ENCODE peak calls at places on chromosomes 16 and 17, in eight cellular contexts. T is activated T-cell treated with anti-CD3 and anti-CD28 coated beads for 1 hour; F is erythroblast; C is HS-5; B is left ventricle myocardium inferior; S is mucosa of gallbladder; L is naive thymus-derived CD4-positive, alpha-beta T cell; P is effector memory CD8-positive, alpha-beta T cell. U is an unnamed sample.
A peak's percentile ranks its signal among the peaks of the same experiment; 100 is the strongest.

GRCh38 chr16:57251352-57251751 is 6.3 kb downstream of the ARL2BP start:
- DNase-seq in T (no peak), F (no peak), C (no peak), B (no peak), S (no peak), L (no peak), P (no peak), U (no peak)

GRCh38 chr17:33811006-33811760 is 443.9 kb upstream of the CCL2 start:
- DNase-seq in T (no peak), F (no peak), C (no peak), B (no peak), S (no peak), L (no peak), P (no peak), U (no peak)

GRCh38 chr17:42563543-42563942 is 1.6 kb downstream of the COASY start:
- DNase-seq in T (no peak), F (no peak), C (no peak), B (no peak), S (no peak), L (no peak), P (no peak), U (no peak)

GRCh38 chr16:85670840-85671239 is 17.9 kb downstream of the GINS2 start:
- DNase-seq in T (no peak), F (no peak), C (no peak), B (no peak), S (no peak), L (no peak), P (no peak), U (no peak)

GRCh38 chr17:28363776-28364650 is 986 bp downstream of the SEBOX start:
- DNase-seq in T (no peak), F (no peak), C (no peak), B (no peak), S (no peak), L (no peak), P (no peak), U (no peak)

GRCh38 chr17:18992454-18993130 is 12.0 kb downstream of the FAM83G start:
- DNase-seq in T (no peak), F (no peak), C (no peak), B (no peak), S (no peak), L (no peak), P (peak; percentile 72), U (no peak)

GRCh38 chr16:19583665-19584300 is 28.3 kb downstream of the VPS35L start:
- DNase-seq in T (no peak), F (peak; percentile 42), C (no peak), B (no peak), S (peak; percentile 30), L (no peak), P (peak; percentile 5), U (no peak)

GRCh38 chr16:74190292-74190691 is 106.3 kb upstream of the PSMD7 start:
- DNase-seq in T (no peak), F (no peak), C (no peak), B (no peak), S (no peak), L (no peak), P (no peak), U (no peak)

GRCh38 chr16:25264599-25264998 is 7.0 kb upstream of the ZKSCAN2 start:
- DNase-seq in T (no peak), F (peak; percentile 36), C (no peak), B (no peak), S (no peak), L (no peak), P (no peak), U (no peak)

GRCh38 chr17:51046527-51047384 is 73.9 kb downstream of the SPAG9 start:
- DNase-seq in T (no peak), F (peak; percentile 55), C (no peak), B (peak; percentile 36), S (peak; percentile 58), L (no peak), P (no peak), U (no peak)

GRCh38 chr17:62649570-62649969 is 22.1 kb downstream of the MRC2 start:
- DNase-seq in T (no peak), F (no peak), C (no peak), B (no peak), S (no peak), L (no peak), P (no peak), U (no peak)

GRCh38 chr17:67642488-67642887 is 75.2 kb upstream of the NOL11 start:
- DNase-seq in T (no peak), F (no peak), C (no peak), B (no peak), S (no peak), L (no peak), P (no peak), U (no peak)

GRCh38 chr17:52536466-52536865 is 378.0 kb upstream of the CA10 start:
- DNase-seq in T (no peak), F (no peak), C (no peak), B (peak; percentile 57), S (peak; percentile 52), L (no peak), P (no peak), U (no peak)